ENCODE peak calls at places on chromosomes 12 and 14, in four cellular contexts. O is cerebellum; B is stimulated activated CD8-positive, alpha-beta memory T cell treated with anti-CD3 and anti-CD28 coated beads, Interleukin-4, amount 100 ng/mL, for 4 hours; D is activated CD4-positive, CD25-positive, alpha-beta regulatory T cell treated with anti-CD3 and anti-CD28 coated beads, Interleukin-2, amount 50 U/mL, for 16 hours. W is an unnamed sample.

GRCh38 chr12:19451196-19451595 is 11.9 kb downstream of the AEBP2 start:
- DNase-seq in O (no peak), D (no peak), B (no peak), W (no peak)

GRCh38 chr14:101078892-101079221 is 175.3 kb upstream of the RTL1 start:
- DNase-seq in O (no peak), D (no peak), B (no peak), W (no peak)

GRCh38 chr12:115752151-115752550 is 525.3 kb downstream of the MED13L start:
- DNase-seq in O (no peak), D (no peak), B (no peak), W (no peak)

GRCh38 chr12:70290126-70290525 is 46.9 kb downstream of the CNOT2 start:
- DNase-seq in D (no peak), B (no peak), O (no peak), W (no peak)

GRCh38 chr12:12523229-12523628 is 39.4 kb downstream of the DUSP16 start:
- DNase-seq in D (no peak), B (no peak), O (no peak), W (no peak)

GRCh38 chr14:63147018-63147417 is 57.2 kb upstream of the RHOJ start:
- DNase-seq in O (no peak), D (no peak), B (no peak), W (no peak)

GRCh38 chr12:15650399-15651128 is 138.6 kb downstream of the EPS8 start:
- DNase-seq in D (no peak), B (no peak), O (no peak), W (no peak)

GRCh38 chr12:18825138-18825537 is 87.2 kb downstream of the CAPZA3 start:
- DNase-seq in B (no peak), D (no peak), O (no peak), W (no peak)

GRCh38 chr12:127944211-127944899 is 322.6 kb upstream of the TMEM132C start:
- DNase-seq in D (no peak), O (no peak), B (no peak), W (no peak)

GRCh38 chr14:49280566-49280965 is 305.6 kb downstream of the RPS29 start:
- DNase-seq in D (no peak), O (no peak), B (no peak), W (no peak)

GRCh38 chr12:67193705-67194104 is 75.5 kb upstream of the CAND1 start:
- DNase-seq in D (no peak), B (no peak), O (no peak), W (no peak)

GRCh38 chr12:12072064-12072760 is 1.5 kb downstream of the BCL2L14 start:
- DNase-seq in O (no peak), D (no peak), B (no peak), W (no peak)

GRCh38 chr12:99911076-99911475 is 73.7 kb downstream of the ANKS1B start:
- DNase-seq in D (no peak), O (no peak), B (no peak), W (no peak)

GRCh38 chr12:42199007-42199406 is 39.0 kb downstream of the YAF2 start:
- DNase-seq in B (no peak), O (peak; percentile 71), D (no peak), W (no peak)

GRCh38 chr12:94240171-94240570 is 91.8 kb downstream of the PLXNC1 start:
- DNase-seq in D (no peak), O (no peak), B (no peak), W (no peak)

GRCh38 chr14:51653096-51653814 is 1.5 kb downstream of the FRMD6 start:
- DNase-seq in D (no peak), O (peak; percentile 16), B (no peak), W (no peak)

GRCh38 chr12:71141270-71141948 is 16.4 kb downstream of the TSPAN8 start:
- DNase-seq in O (no peak), B (no peak), D (no peak), W (no peak)

GRCh38 chr12:65740506-65740872 is 83.8 kb upstream of the HMGA2 start:
- DNase-seq in D (no peak), B (no peak), O (no peak), W (no peak)

GRCh38 chr12:45615268-45615667 is 114.2 kb upstream of the ARID2 start:
- DNase-seq in O (no peak), B (no peak), D (no peak), W (no peak)

GRCh38 chr14:100056964-100057817 is 8.0 kb upstream of the EVL start:
- DNase-seq in D (no peak), O (peak; percentile 31), B (no peak), W (no peak)

GRCh38 chr14:34650786-34651584 is 21.0 kb upstream of the SNX6 start:
- DNase-seq in O (no peak), D (no peak), B (no peak), W (no peak)

GRCh38 chr12:4794503-4794902 is 74.3 kb downstream of the GALNT8 start:
- DNase-seq in D (no peak), B (no peak), O (no peak), W (no peak)

GRCh38 chr14:34993444-34993843 is 10.7 kb downstream of the SRP54 start:
- DNase-seq in D (no peak), O (no peak), B (no peak), W (no peak)

GRCh38 chr12:122527478-122527944 is 462 bp downstream of the KNTC1 start:
- DNase-seq in D (peak; percentile 10), O (no peak), B (no peak), W (no peak)

GRCh38 chr12:47156167-47156736 is 76.5 kb upstream of the AMIGO2 start:
- DNase-seq in D (no peak), O (no peak), B (no peak), W (no peak)

GRCh38 chr14:61103541-61104339 is 122.7 kb downstream of the SLC38A6 start:
- DNase-seq in B (no peak), O (no peak), D (no peak), W (no peak)

GRCh38 chr14:71702799-71703198 is 229.4 kb upstream of the RGS6 start:
- DNase-seq in D (no peak), B (no peak), O (no peak), W (no peak)

GRCh38 chr14:58027904-58028303 is 124.1 kb downstream of the ARMH4 start:
- DNase-seq in B (no peak), O (no peak), D (no peak), W (no peak)

GRCh38 chr12:88600272-88600671 is 20.0 kb upstream of the KITLG start:
- DNase-seq in O (no peak), D (no peak), B (no peak), W (no peak)

GRCh38 chr14:76564471-76565119 is 188.7 kb downstream of the ESRRB start:
- DNase-seq in O (no peak), B (no peak), D (no peak), W (no peak)

GRCh38 chr14:80202888-80203562 is 8.3 kb downstream of the DIO2 start:
- DNase-seq in B (no peak), D (no peak), O (no peak), W (no peak)

GRCh38 chr12:68451261-68452091 is 119.3 kb upstream of the MDM1 start:
- DNase-seq in O (no peak), D (no peak), B (no peak), W (no peak)

GRCh38 chr12:88111074-88111652 is 30.7 kb downstream of the CEP290 start:
- DNase-seq in B (no peak), D (no peak), O (peak; percentile 32), W (no peak)

GRCh38 chr14:81352413-81352812 is 47.7 kb downstream of the STON2 start:
- DNase-seq in O (no peak), D (no peak), B (no peak), W (no peak)

GRCh38 chr14:68789002-68789797 is 3.7 kb downstream of the ZFP36L1 start:
- DNase-seq in D (peak; percentile 75), O (no peak), B (peak; percentile 78), W (peak; percentile 77)

GRCh38 chr14:78721756-78722455 is 551.7 kb downstream of the NRXN3 start:
- DNase-seq in B (no peak), D (no peak), O (no peak), W (no peak)

GRCh38 chr12:6554990-6555691 is 701 bp downstream of the IFFO1 start:
- DNase-seq in D (no peak), O (no peak), B (no peak), W (no peak)

GRCh38 chr14:76351941-76352340 is 24.0 kb upstream of the ESRRB start:
- DNase-seq in O (no peak), D (no peak), B (no peak), W (no peak)

GRCh38 chr14:100193417-100194357 is 34.2 kb upstream of the DEGS2 start:
- DNase-seq in B (no peak), O (no peak), D (no peak), W (no peak)

GRCh38 chr12:108307006-108307405 is 32.1 kb downstream of the CMKLR1 start:
- DNase-seq in O (no peak), B (no peak), D (no peak), W (no peak)